ENCODE peak calls at places on chromosomes 13 and 19, in six cellular contexts. H is stimulated activated CD4-positive, alpha-beta T cell treated with anti-CD3 and anti-CD28 coated beads, Interleukin-1b, Interleukin-23, amount 100 ng/mL, for 24 hours; Y is SHP77; X is mucosa of gallbladder; J is NCI-H524 treated with DMSO at 0.1 percent for 48 hours; R is A549. M is an unnamed sample.

GRCh38 chr19:39924389-39924788 is 10.0 kb downstream of the FCGBP start:
- DNase-seq in H (no peak), Y (no peak), X (no peak), J (no peak), R (no peak), M (no peak)

GRCh38 chr13:48831248-48831647 is 144.5 kb upstream of the FNDC3A start:
- DNase-seq in H (no peak), Y (no peak), X (no peak), J (no peak), R (no peak), M (no peak)

GRCh38 chr13:48547663-48548092 is 14.8 kb upstream of the RCBTB2 start:
- DNase-seq in H (no peak), Y (no peak), X (no peak), J (no peak), R (no peak), M (no peak)

GRCh38 chr19:54316746-54317107 is 3.8 kb upstream of the LILRA5 start:
- DNase-seq in H (no peak), Y (no peak), X (no peak), J (no peak), R (no peak), M (no peak)

GRCh38 chr19:41999071-41999877 is 5.2 kb upstream of the ATP1A3 start:
- DNase-seq in H (no peak), Y (no peak), X (no peak), J (no peak), R (no peak), M (no peak)

GRCh38 chr19:48489608-48490216 is 20.5 kb downstream of the CYTH2 start:
- DNase-seq in H (no peak), Y (peak), X (peak), J (no peak), R (peak), M (peak)

GRCh38 chr19:55086730-55087541 is 11.3 kb downstream of the EPS8L1 start:
- DNase-seq in H (no peak), Y (no peak), X (peak), J (no peak), R (no peak), M (no peak)

GRCh38 chr13:41465965-41466364 is 8.6 kb downstream of the RGCC start:
- DNase-seq in H (no peak), Y (no peak), X (no peak), J (no peak), R (no peak), M (no peak)

GRCh38 chr19:6223461-6224307 is 56.1 kb downstream of the MLLT1 start:
- DNase-seq in H (no peak), Y (no peak), X (no peak), J (no peak), R (no peak), M (no peak)

GRCh38 chr13:106186366-106187030 is 349.0 kb downstream of the EFNB2 start:
- DNase-seq in H (no peak), Y (no peak), X (no peak), J (no peak), R (no peak), M (no peak)

GRCh38 chr19:6087074-6087506 is 23.2 kb downstream of the RFX2 start:
- DNase-seq in H (no peak), Y (no peak), X (peak), J (no peak), R (no peak), M (no peak)

GRCh38 chr19:4969772-4970531 is 1.0 kb downstream of the KDM4B start:
- DNase-seq in H (no peak), Y (no peak), X (no peak), J (no peak), R (no peak), M (no peak)

GRCh38 chr19:28313633-28314032 is 899.3 kb downstream of the UQCRFS1 start:
- DNase-seq in H (no peak), Y (no peak), X (no peak), J (no peak), R (no peak), M (no peak)

GRCh38 chr19:32186542-32187330 is 158.7 kb upstream of the ZNF507 start:
- DNase-seq in H (no peak), Y (no peak), X (no peak), J (no peak), R (no peak), M (no peak)

GRCh38 chr19:9645466-9645865 is 24.4 kb upstream of the ZNF561 start:
- DNase-seq in H (no peak), Y (no peak), X (no peak), J (no peak), R (no peak), M (no peak)

GRCh38 chr19:3359850-3360493 is 6.4 kb upstream of the NFIC start:
- DNase-seq in H (no peak), Y (no peak), X (no peak), J (no peak), R (no peak), M (no peak)

GRCh38 chr13:24306632-24307031 is 2.7 kb upstream of the C1QTNF9 start:
- DNase-seq in H (no peak), Y (no peak), X (no peak), J (no peak), R (no peak), M (no peak)

GRCh38 chr19:41994521-41994971 is 516 bp upstream of the ATP1A3 start:
- DNase-seq in H (no peak), Y (no peak), X (no peak), J (no peak), R (no peak), M (no peak)

GRCh38 chr13:106159295-106160195 is 375.9 kb downstream of the EFNB2 start:
- DNase-seq in H (no peak), Y (no peak), X (no peak), J (no peak), R (no peak), M (no peak)

GRCh38 chr13:27375686-27376326 is 48.6 kb upstream of the GTF3A start:
- DNase-seq in H (peak), Y (peak), X (peak), J (no peak), R (peak), M (peak)

GRCh38 chr13:102033719-102034446 is 368.0 kb downstream of the FGF14 start:
- DNase-seq in H (no peak), Y (no peak), X (no peak), J (no peak), R (no peak), M (no peak)

GRCh38 chr19:3785938-3786824 is at the start of gene MATK:
- DNase-seq in H (no peak), Y (no peak), X (no peak), J (no peak), R (no peak), M (no peak)

GRCh38 chr13:83327091-83327490 is 555.2 kb downstream of the SLITRK1 start:
- DNase-seq in H (no peak), Y (no peak), X (no peak), J (no peak), R (no peak), M (no peak)

GRCh38 chr19:51688665-51689571 is 4.2 kb upstream of the SPACA6 start:
- DNase-seq in H (no peak), Y (peak), X (peak), J (no peak), R (peak), M (no peak)

M was measured in activated CD4-positive, CD25-positive, alpha-beta regulatory T cell treated with anti-CD3 and anti-CD28 coated beads, Interleukin-2, amount 50 U/mL, for 16 hours.